ENCODE peak calls at places on chromosomes 4 and X, in six cellular contexts. R is lower leg skin, D is GM12878, T is HepG2, Z is uterus, V is A549. M is an unnamed sample.
A peak's percentile ranks its signal among the peaks of the same experiment; 100 is the strongest.

GRCh38 chrX:45300638-45301037 is 100.0 kb upstream of the DIPK2B start:
- DNase-seq in D (no peak), V (no peak), T (no peak), R (no peak), Z (no peak), M (no peak)

GRCh38 chrX:121455890-121456289 is 408.5 kb downstream of the GLUD2 start:
- DNase-seq in Z (no peak), T (no peak), D (no peak), V (no peak), R (no peak), M (no peak)

GRCh38 chrX:70525733-70526132 is 81.1 kb downstream of the DLG3 start:
- DNase-seq in V (peak; percentile 24), D (no peak), R (no peak), T (peak; percentile 76), Z (no peak), M (no peak)

GRCh38 chr4:184343400-184344177 is 125.9 kb upstream of the ENPP6 start:
- DNase-seq in R (peak; percentile 92), D (peak; percentile 69), Z (peak; percentile 77), V (peak; percentile 89), T (peak; percentile 72), M (peak; percentile 49)

GRCh38 chrX:16185725-16186136 is 18.4 kb downstream of the MAGEB17 start:
- DNase-seq in R (no peak), D (peak; percentile 27), V (peak; percentile 38), T (no peak), Z (no peak), M (peak; percentile 9)

GRCh38 chr4:182847543-182847942 is 69.6 kb downstream of the DCTD start:
- DNase-seq in R (no peak), V (no peak), Z (no peak), D (no peak), T (no peak), M (no peak)

GRCh38 chr4:56360071-56360470 is 27.2 kb downstream of the AASDH start:
- DNase-seq in D (no peak), Z (no peak), R (no peak), T (no peak), V (no peak), M (no peak)

GRCh38 chr4:152189451-152190179 is 346.3 kb downstream of the FBXW7 start:
- DNase-seq in R (no peak), T (no peak), V (no peak), Z (no peak), D (peak; percentile 45), M (no peak)

GRCh38 chrX:13067842-13068241 is 23.4 kb upstream of the FAM9C start:
- DNase-seq in D (no peak), R (no peak), T (no peak), V (no peak), Z (no peak), M (no peak)

GRCh38 chr4:82864336-82865001 is 26.5 kb downstream of the SEC31A start:
- DNase-seq in V (no peak), D (no peak), R (no peak), Z (no peak), T (no peak), M (no peak)

GRCh38 chr4:72094054-72094780 is 62.4 kb downstream of the NPFFR2 start:
- DNase-seq in V (no peak), D (no peak), T (no peak), R (no peak), Z (no peak), M (no peak)

GRCh38 chrX:112769034-112769433 is 71.6 kb downstream of the AMOT start:
- DNase-seq in D (no peak), R (no peak), V (no peak), T (no peak), Z (no peak), M (no peak)

GRCh38 chr4:86950835-86951525 is 16.2 kb downstream of the AFF1 start:
- DNase-seq in R (no peak), D (no peak), V (no peak), T (no peak), Z (no peak), M (no peak)

GRCh38 chr4:73311428-73311827 is 52.8 kb upstream of the ANKRD17 start:
- DNase-seq in R (no peak), D (no peak), V (no peak), Z (no peak), T (peak; percentile 12), M (no peak)

GRCh38 chr4:184476660-184477059 is 2.3 kb upstream of the IRF2 start:
- DNase-seq in V (no peak), R (no peak), D (no peak), Z (no peak), T (no peak), M (no peak)

GRCh38 chrX:67780694-67781109 is 236.9 kb downstream of the AR start:
- DNase-seq in R (peak; percentile 89), Z (peak; percentile 84), V (no peak), D (no peak), T (no peak), M (peak; percentile 42)

GRCh38 chrX:103878466-103879151 is 46.6 kb upstream of the RAB9B start:
- DNase-seq in V (no peak), D (no peak), Z (no peak), R (no peak), T (peak; percentile 0), M (peak; percentile 23)

GRCh38 chr4:76380561-76380960 is 40.4 kb downstream of the CCDC158 start:
- DNase-seq in V (no peak), Z (no peak), T (no peak), R (no peak), D (no peak), M (no peak)

GRCh38 chr4:76375703-76376102 is 45.2 kb downstream of the CCDC158 start:
- DNase-seq in R (no peak), T (no peak), V (no peak), D (no peak), Z (no peak), M (no peak)

GRCh38 chr4:76377481-76377901 is 43.5 kb downstream of the CCDC158 start:
- DNase-seq in V (no peak), D (no peak), R (no peak), T (peak; percentile 9), Z (no peak), M (no peak)

GRCh38 chr4:76376534-76376933 is 44.4 kb downstream of the CCDC158 start:
- DNase-seq in D (no peak), R (no peak), Z (no peak), V (no peak), T (peak; percentile 48), M (no peak)

DNA sequence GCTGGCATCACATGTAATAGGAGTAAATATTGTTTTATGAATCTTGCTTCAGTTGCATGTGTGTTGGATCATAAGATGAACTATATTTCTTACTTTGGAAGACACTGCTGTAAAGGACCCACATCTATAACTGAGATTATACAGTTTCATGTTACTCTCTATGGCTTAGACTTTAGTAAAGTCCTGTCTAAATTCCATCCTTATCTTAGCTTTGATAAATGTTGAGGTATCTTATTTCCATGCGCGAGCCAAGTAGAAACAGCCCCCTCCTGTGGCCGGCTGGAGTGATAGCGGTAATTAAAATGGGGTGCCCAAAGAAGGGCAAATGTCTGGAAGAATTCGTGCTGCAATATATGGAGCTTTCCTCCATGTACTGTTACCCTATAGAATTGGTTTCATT is 43.0 kb downstream of the CCDC158 start:
- DNase-seq in V (peak; percentile 15), R (no peak), D (no peak), T (peak; percentile 44), Z (no peak), M (no peak)
- TF ChIP-seq POLR2A in V (no peak), R (no peak), D (no peak), T (no peak), Z (no peak), M (no peak)

GRCh38 chr4:40070387-40070786 is 13.7 kb downstream of the N4BP2 start:
- DNase-seq in T (no peak), V (no peak), D (no peak), Z (no peak), R (no peak), M (no peak)
- TF ChIP-seq POLR2A in T (no peak), V (no peak), D (no peak), Z (no peak), R (no peak), M (no peak)

DNA sequence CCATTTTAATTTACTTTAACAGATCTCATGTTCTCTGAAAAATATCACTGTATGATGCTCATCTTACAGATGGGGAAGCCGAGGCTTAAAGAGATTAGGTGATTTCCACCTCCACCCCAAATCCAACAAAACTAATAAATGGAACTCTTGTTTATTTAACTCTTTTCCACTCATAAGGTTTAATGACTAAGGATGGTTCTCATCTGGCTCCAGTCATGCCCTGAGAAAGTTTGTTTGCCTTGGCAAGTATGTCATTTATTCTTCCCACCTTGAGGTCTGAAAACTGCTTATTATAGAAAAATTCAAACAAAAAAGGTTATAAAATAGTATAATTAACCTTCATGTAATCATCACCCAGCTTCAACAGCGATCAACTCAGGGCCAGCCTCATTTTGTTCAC is 56.3 kb downstream of the PPEF2 start:
- DNase-seq in R (no peak), D (no peak), T (no peak), Z (no peak), V (no peak), M (no peak)
- TF ChIP-seq POLR2A in R (no peak), D (no peak), T (no peak), Z (no peak), V (no peak), M (no peak)

GRCh38 chr4:8188743-8189550 is 10.1 kb upstream of the SH3TC1 start:
- DNase-seq in T (no peak), Z (no peak), R (peak; percentile 93), D (no peak), V (no peak), M (no peak)

GRCh38 chr4:8188085-8188484 is 11.0 kb upstream of the SH3TC1 start:
- DNase-seq in T (no peak), R (no peak), D (no peak), Z (no peak), V (peak; percentile 52), M (peak; percentile 39)

GRCh38 chr4:8192748-8193738 is 6.0 kb upstream of the SH3TC1 start:
- DNase-seq in R (no peak), T (peak; percentile 73), Z (no peak), V (peak; percentile 52), D (peak; percentile 78), M (no peak)

GRCh38 chr4:8189551-8190466 is 9.3 kb upstream of the SH3TC1 start:
- DNase-seq in R (no peak), T (no peak), D (no peak), Z (no peak), V (no peak), M (no peak)

DNA sequence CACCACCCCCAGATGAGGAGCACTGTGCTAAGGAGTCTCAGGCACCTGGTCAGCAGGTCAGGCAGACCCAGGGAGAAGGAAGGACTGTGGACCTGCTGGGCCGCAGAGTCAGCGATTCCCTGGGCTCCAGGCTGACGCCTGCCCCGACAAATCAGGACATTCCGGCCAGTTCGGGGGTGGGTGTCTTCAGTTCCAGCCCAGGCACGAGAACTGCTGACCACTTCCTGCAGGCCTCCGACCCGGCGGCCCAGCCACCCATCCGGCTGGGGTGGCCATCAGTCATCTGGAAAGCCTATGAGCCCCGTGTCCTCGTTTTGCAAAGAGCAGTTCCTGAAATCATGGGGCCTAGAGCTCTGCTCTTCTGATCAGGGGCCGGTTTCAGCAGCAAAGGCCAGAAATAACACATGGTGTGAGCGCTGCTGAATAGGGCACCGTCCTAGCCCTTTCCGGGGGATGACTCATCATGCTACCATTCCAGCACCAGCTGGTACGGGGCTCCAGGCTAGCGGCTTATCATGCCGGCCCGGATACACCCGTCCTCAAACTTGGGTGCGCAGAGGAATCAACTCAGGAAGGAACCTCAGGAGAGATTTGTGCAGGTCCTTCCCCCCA is 7.8 kb upstream of the SH3TC1 start:
- DNase-seq in T (peak; percentile 33), Z (peak; percentile 65), D (peak; percentile 44), V (no peak), R (no peak), M (peak; percentile 76)
- TF ChIP-seq POLR2A in T (no peak), Z (no peak), D (no peak), V (no peak), R (no peak), M (peak; percentile 14)

M was measured in H54.